ENCODE peak calls at places on chromosomes 11 and 22, in eight cellular contexts. U is PC-3; N is GM23338; T is CD4-positive, alpha-beta memory T cell; L is lower lobe of right lung; D is right lobe of liver; S is pancreas; K is heart right ventricle. V is an unnamed sample. For H3K4me1, the result is how much of the 10 kb centered on the place peaks cover.

GRCh38 chr11:78112588-78113275 is 26.7 kb downstream of the ALG8 start:
- DNase-seq in U (no peak), N (no peak), T (no peak), L (no peak), D (no peak), S (no peak), K (no peak), V (no peak)

GRCh38 chr11:128711136-128711535 is 17.3 kb downstream of the FLI1 start:
- DNase-seq in U (peak), N (no peak), T (no peak), L (no peak), D (no peak), S (no peak), K (no peak), V (no peak)

GRCh38 chr22:42862045-42862734 is 5.1 kb upstream of the ARFGAP3 start:
- DNase-seq in U (peak), N (no peak), T (no peak), L (no peak), D (no peak), S (no peak), K (no peak), V (no peak)

GRCh38 chr11:119983240-119983732 is 154.6 kb downstream of the TRIM29 start:
- DNase-seq in U (no peak), N (peak), T (no peak), L (no peak), D (no peak), S (no peak), K (no peak), V (no peak)

GRCh38 chr11:64128255-64129006 is 37.5 kb downstream of the MACROD1 start:
- DNase-seq in U (no peak), N (no peak), T (no peak), L (no peak), D (no peak), S (peak), K (no peak), V (no peak)

GRCh38 chr11:67055812-67056211 is 835 bp upstream of the RHOD start:
- DNase-seq in U (peak), N (no peak), T (no peak), L (no peak), D (no peak), S (no peak), K (no peak), V (no peak)

GRCh38 chr22:31829505-31829904 is 75.7 kb downstream of the DEPDC5 start:
- DNase-seq in U (peak), N (no peak), T (no peak), L (no peak), D (no peak), S (no peak), K (no peak), V (no peak)

GRCh38 chr11:5679811-5680210 is 5.1 kb downstream of the TRIM5 start:
- DNase-seq in U (no peak), N (no peak), T (no peak), L (no peak), D (no peak), S (no peak), K (no peak), V (no peak)

GRCh38 chr22:39482768-39483167 is 19.3 kb upstream of the MIEF1 start:
- DNase-seq in U (no peak), N (no peak), T (no peak), L (no peak), D (no peak), S (no peak), K (no peak), V (no peak)

GRCh38 chr11:119195680-119196079 is 10.4 kb downstream of the NHERF4 start:
- DNase-seq in U (peak), N (peak), T (no peak), L (peak), D (no peak), S (peak), K (no peak), V (no peak)

GRCh38 chr22:50399751-50400331 is 56.7 kb downstream of the PPP6R2 start:
- DNase-seq in U (no peak), N (peak), T (peak), L (peak), D (no peak), S (peak), K (peak), V (peak)

GRCh38 chr11:98565311-98565710 is 455.4 kb upstream of the CNTN5 start:
- DNase-seq in U (no peak), N (no peak), T (no peak), L (no peak), D (no peak), S (no peak), K (no peak), V (no peak)

GRCh38 chr11:64598106-64598796 is 7.2 kb downstream of the SLC22A12 start:
- DNase-seq in U (no peak), N (no peak), T (no peak), L (peak), D (no peak), S (peak), K (no peak), V (no peak)

GRCh38 chr11:23236846-23237550 is 376.7 kb upstream of the CCDC179 start:
- DNase-seq in U (no peak), N (no peak), T (no peak), L (no peak), D (no peak), S (no peak), K (no peak), V (no peak)

GRCh38 chr11:122724520-122724919 is 69.0 kb downstream of the UBASH3B start:
- DNase-seq in U (no peak), N (peak), T (no peak), L (no peak), D (no peak), S (no peak), K (no peak), V (no peak)

GRCh38 chr11:111759778-111760407 is 6.3 kb downstream of the PPP2R1B start:
- DNase-seq in U (no peak), N (no peak), T (no peak), L (no peak), D (no peak), S (no peak), K (no peak), V (no peak)

DNA sequence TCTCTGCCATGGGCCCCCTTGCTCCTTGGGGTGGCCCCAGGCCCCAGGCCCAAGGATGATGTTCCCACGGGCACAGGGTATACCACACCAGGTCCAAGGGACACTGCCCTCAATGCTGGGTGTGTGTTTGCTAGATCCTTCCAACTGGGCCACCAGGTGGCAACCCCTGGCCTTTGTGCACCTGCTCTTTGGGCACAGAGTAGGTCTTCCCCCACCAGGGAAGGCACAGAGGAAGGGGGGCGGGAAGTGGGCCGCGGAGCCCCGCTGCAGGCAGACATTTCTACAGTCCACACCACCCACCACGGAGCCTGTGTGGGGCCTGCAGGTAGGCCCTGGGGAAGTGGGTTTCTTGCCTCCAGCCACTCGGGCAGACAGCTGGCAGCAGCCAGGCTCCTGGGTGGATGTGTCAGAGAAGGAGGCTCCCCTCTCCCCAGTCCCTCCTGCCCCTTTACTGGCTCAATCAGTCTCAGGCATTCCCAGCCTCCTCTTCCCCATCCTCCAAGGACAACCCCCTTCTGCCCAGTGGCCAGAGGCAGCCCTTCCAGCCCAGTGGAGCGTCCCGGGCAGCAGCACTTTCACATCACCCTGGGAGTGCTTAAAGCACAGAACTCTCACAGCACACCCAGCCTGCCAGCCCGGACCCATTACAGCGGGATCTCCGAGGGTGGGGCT is 21.6 kb downstream of the MAFF start:
- DNase-seq in U (no peak), N (no peak), T (no peak), L (no peak), D (no peak), S (no peak), K (no peak), V (no peak)
- H3K4me1 ChIP-seq in U (under half), N (under half), T (under half), L (half or more), D (under half), S (under half), K (under half), V (under half)

GRCh38 chr11:69704508-69705245 is 855 bp upstream of the FGF19 start:
- DNase-seq in U (peak), N (peak), T (no peak), L (no peak), D (no peak), S (no peak), K (no peak), V (no peak)
- H3K4me3 ChIP-seq in U (peak), N (peak), T (no peak), L (no peak), D (no peak), S (peak), K (peak), V (no peak)

GRCh38 chr22:35455529-35455928 is 55.6 kb downstream of the MCM5 start:
- DNase-seq in U (no peak), N (no peak), T (no peak), L (no peak), D (no peak), S (no peak), K (no peak), V (no peak)

GRCh38 chr22:35458547-35459422 is 58.8 kb downstream of the MCM5 start:
- DNase-seq in U (no peak), N (no peak), T (no peak), L (no peak), D (no peak), S (no peak), K (no peak), V (no peak)

GRCh38 chr22:35459423-35459894 is 59.5 kb downstream of the MCM5 start:
- DNase-seq in U (no peak), N (no peak), T (no peak), L (no peak), D (no peak), S (no peak), K (no peak), V (no peak)

GRCh38 chr22:35456757-35457156 is 56.8 kb downstream of the MCM5 start:
- DNase-seq in U (no peak), N (no peak), T (no peak), L (no peak), D (no peak), S (no peak), K (no peak), V (no peak)

GRCh38 chr22:35457729-35458546 is 58.0 kb downstream of the MCM5 start:
- DNase-seq in U (peak), N (no peak), T (no peak), L (no peak), D (no peak), S (no peak), K (no peak), V (no peak)
- H3K27ac ChIP-seq in U (no peak), N (no peak), T (no peak), L (no peak), D (no peak), S (no peak), K (no peak), V (no peak)

GRCh38 chr22:37627091-37627490 is 12.4 kb upstream of the SH3BP1 start:
- DNase-seq in U (no peak), N (no peak), T (no peak), L (no peak), D (no peak), S (no peak), K (no peak), V (no peak)
- H3K4me1 ChIP-seq in U (under half), N (under half), T (half or more), L (under half), D (under half), S (under half), K (under half), V (half or more)

GRCh38 chr11:134951305-134951700 is 539.3 kb upstream of the B3GAT1 start:
- DNase-seq in U (peak), N (no peak), T (no peak), L (no peak), D (no peak), S (no peak), K (no peak), V (no peak)
- H3K4me3 ChIP-seq in U (no peak), N (no peak), T (no peak), L (no peak), D (no peak), S (no peak), K (no peak), V (no peak)

GRCh38 chr22:46754826-46755225 is 7.6 kb upstream of the TBC1D22A start:
- DNase-seq in U (no peak), N (no peak), T (no peak), L (no peak), D (no peak), S (peak), K (no peak), V (no peak)
- H3K27ac ChIP-seq in U (peak), N (no peak), T (no peak), L (peak), D (peak), S (peak), K (peak), V (no peak)